ENCODE peak calls at places on chromosomes 5 and 9, in eight cellular contexts. L, X, G, R, Y, M, I and S are unnamed samples.

GRCh38 chr5:108129129-108129528 is 252.8 kb downstream of the FBXL17 start:
- DNase-seq in R (no peak), G (no peak), L (no peak), M (no peak), Y (no peak), I (no peak), X (no peak), S (no peak)

GRCh38 chr5:144333336-144333920 is 162.8 kb downstream of the KCTD16 start:
- DNase-seq in X (no peak), G (no peak), M (no peak), R (no peak), Y (no peak), L (peak), I (no peak), S (no peak)

GRCh38 chr5:82792001-82792615 is 285.1 kb downstream of the TMEM167A start:
- DNase-seq in Y (no peak), G (no peak), I (no peak), M (no peak), R (no peak), L (no peak), X (no peak), S (no peak)

GRCh38 chr9:136960212-136960937 is 8.3 kb downstream of the LCN12 start:
- DNase-seq in R (no peak), L (no peak), Y (no peak), M (no peak), G (no peak), I (no peak), X (no peak), S (no peak)

GRCh38 chr5:177982072-177982727 is 13.8 kb downstream of the PROP1 start:
- DNase-seq in G (no peak), I (no peak), M (peak), Y (peak), R (no peak), L (peak), X (no peak), S (no peak)

GRCh38 chr5:59543826-59544442 is 349.6 kb downstream of the PDE4D start:
- DNase-seq in G (no peak), X (peak), M (no peak), Y (no peak), R (no peak), L (no peak), I (no peak), S (no peak)

GRCh38 chr5:174065528-174066189 is 20.2 kb downstream of the NSG2 start:
- DNase-seq in I (no peak), Y (peak), L (no peak), G (no peak), R (no peak), M (no peak), X (no peak), S (no peak)

GRCh38 chr9:8331507-8331906 is 531.9 kb upstream of the DMAC1 start:
- DNase-seq in G (peak), Y (no peak), M (no peak), I (no peak), L (no peak), R (no peak), X (no peak), S (no peak)

GRCh38 chr5:125390316-125390715 is 643.9 kb upstream of the ZNF608 start:
- DNase-seq in L (no peak), I (no peak), Y (no peak), G (no peak), R (no peak), X (no peak), M (no peak), S (no peak)

GRCh38 chr9:5596173-5596572 is 32.7 kb upstream of the RIC1 start:
- DNase-seq in Y (no peak), L (peak), R (no peak), M (no peak), X (no peak), I (no peak), G (no peak), S (no peak)

GRCh38 chr9:69431203-69431602 is 106.2 kb downstream of the ENTREP1 start:
- DNase-seq in G (no peak), Y (no peak), R (no peak), M (no peak), X (no peak), L (no peak), I (no peak), S (no peak)

GRCh38 chr5:32217886-32218396 is 43.8 kb upstream of the GOLPH3 start:
- DNase-seq in I (no peak), M (peak), R (no peak), Y (no peak), L (peak), X (no peak), G (no peak), S (no peak)

GRCh38 chr5:73706963-73707362 is 81.0 kb downstream of the ARHGEF28 start:
- DNase-seq in R (no peak), M (no peak), I (no peak), G (no peak), L (no peak), X (no peak), Y (no peak), S (no peak)

GRCh38 chr5:66701244-66701643 is 105.1 kb downstream of the MAST4 start:
- DNase-seq in G (no peak), I (no peak), Y (no peak), M (peak), X (no peak), R (no peak), L (peak), S (no peak)

GRCh38 chr5:15234366-15234765 is 265.6 kb upstream of the FBXL7 start:
- DNase-seq in X (no peak), L (no peak), M (no peak), R (no peak), I (no peak), G (no peak), Y (no peak), S (no peak)

GRCh38 chr9:121852241-121852640 is 200.8 kb downstream of the DAB2IP start:
- DNase-seq in R (no peak), G (no peak), Y (no peak), I (no peak), X (no peak), L (no peak), M (no peak), S (no peak)

GRCh38 chr9:72751541-72751940 is 201.3 kb downstream of the ALDH1A1 start:
- DNase-seq in I (no peak), M (no peak), X (no peak), L (no peak), Y (no peak), G (no peak), R (no peak), S (no peak)

GRCh38 chr9:104899759-104900247 is 28.2 kb downstream of the ABCA1 start:
- DNase-seq in L (no peak), M (no peak), I (no peak), X (no peak), G (no peak), Y (no peak), R (no peak), S (no peak)

GRCh38 chr5:55231476-55232193 is 1.8 kb downstream of the CCNO start:
- DNase-seq in L (no peak), G (peak), Y (no peak), X (no peak), M (no peak), R (no peak), I (no peak), S (peak)

DNA sequence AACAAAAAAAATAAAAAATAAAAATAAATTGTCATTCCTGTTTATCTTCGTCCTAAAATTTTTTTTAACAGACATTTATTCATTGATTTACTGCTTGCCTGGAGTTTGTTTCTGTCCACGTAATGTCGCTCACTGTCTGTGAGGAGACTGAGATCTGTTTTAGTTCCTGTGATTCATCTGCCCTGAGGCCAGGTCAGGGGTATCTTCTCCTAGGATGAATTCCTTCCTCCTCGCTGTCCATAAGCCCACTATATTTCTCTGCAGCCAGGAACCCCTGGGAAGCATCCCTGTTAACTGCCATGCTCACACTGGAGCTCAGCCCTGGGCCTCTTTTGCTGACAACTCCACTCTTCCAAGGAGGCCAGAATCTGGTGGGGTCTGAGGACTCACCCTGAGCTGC is 682.0 kb downstream of the MTRR start:
- DNase-seq in L (no peak), M (no peak), R (no peak), Y (no peak), X (no peak), G (no peak), I (no peak), S (no peak)
- TF ChIP-seq CTCF in L (no peak), M (no peak), R (no peak), Y (no peak), X (no peak), G (no peak), I (no peak), S (no peak)

GRCh38 chr5:119465640-119466039 is 13.3 kb downstream of the HSD17B4 start:
- DNase-seq in G (no peak), R (no peak), Y (no peak), X (no peak), M (no peak), L (no peak), I (no peak), S (no peak)

GRCh38 chr5:119470105-119470763 is 17.9 kb downstream of the HSD17B4 start:
- DNase-seq in R (no peak), I (no peak), L (peak), X (no peak), M (no peak), Y (no peak), G (no peak), S (no peak)

GRCh38 chr5:119468286-119468685 is 16.0 kb downstream of the HSD17B4 start:
- DNase-seq in G (no peak), M (peak), I (no peak), R (no peak), X (no peak), L (no peak), Y (no peak), S (no peak)

GRCh38 chr5:119473241-119473640 is 20.9 kb downstream of the HSD17B4 start:
- DNase-seq in Y (no peak), L (no peak), R (no peak), G (no peak), I (no peak), X (no peak), M (no peak), S (no peak)

GRCh38 chr5:119470851-119471451 is 18.7 kb downstream of the HSD17B4 start:
- DNase-seq in Y (no peak), R (no peak), M (peak), I (no peak), X (no peak), L (peak), G (no peak), S (no peak)
- TF ChIP-seq CTCF in Y (peak), R (peak), M (peak), I (peak), X (peak), L (peak), G (peak), S (peak)

GRCh38 chr5:68659876-68660275 is 433.9 kb upstream of the SLC30A5 start:
- DNase-seq in R (no peak), Y (no peak), X (no peak), L (no peak), G (no peak), M (no peak), I (no peak), S (no peak)

GRCh38 chr5:68658810-68659372 is 434.9 kb upstream of the SLC30A5 start:
- DNase-seq in I (no peak), G (no peak), L (no peak), Y (no peak), X (no peak), R (no peak), M (no peak), S (no peak)

GRCh38 chr5:68662804-68663307 is 431.0 kb upstream of the SLC30A5 start:
- DNase-seq in Y (no peak), R (no peak), M (no peak), G (no peak), I (no peak), X (no peak), L (no peak), S (no peak)

GRCh38 chr5:68656936-68657857 is 436.6 kb upstream of the SLC30A5 start:
- DNase-seq in G (no peak), Y (no peak), I (no peak), R (no peak), L (peak), M (no peak), X (no peak), S (no peak)

DNA sequence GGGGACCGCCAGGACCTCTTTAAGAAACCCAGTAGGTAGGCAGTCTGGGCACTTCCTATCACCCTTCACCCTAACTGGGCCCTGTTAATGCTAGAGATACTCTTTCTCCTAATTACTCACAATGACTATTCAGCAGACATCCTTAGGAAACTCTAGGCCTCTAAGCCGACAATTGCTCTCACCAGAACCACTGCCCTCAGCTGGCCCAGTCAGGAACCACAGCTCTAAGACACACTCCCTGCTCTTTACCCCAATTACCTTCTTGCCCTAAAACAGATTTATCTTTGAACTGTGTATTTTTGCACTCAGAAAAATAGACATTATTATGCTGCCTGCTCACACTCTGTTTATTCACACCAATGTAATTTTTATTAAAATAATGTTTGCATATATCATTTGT is 432.6 kb upstream of the SLC30A5 start:
- DNase-seq in L (peak), I (no peak), X (no peak), R (no peak), G (no peak), M (peak), Y (peak), S (no peak)
- TF ChIP-seq CTCF in L (peak), I (peak), X (peak), R (no peak), G (peak), M (peak), Y (peak), S (peak)

DNA sequence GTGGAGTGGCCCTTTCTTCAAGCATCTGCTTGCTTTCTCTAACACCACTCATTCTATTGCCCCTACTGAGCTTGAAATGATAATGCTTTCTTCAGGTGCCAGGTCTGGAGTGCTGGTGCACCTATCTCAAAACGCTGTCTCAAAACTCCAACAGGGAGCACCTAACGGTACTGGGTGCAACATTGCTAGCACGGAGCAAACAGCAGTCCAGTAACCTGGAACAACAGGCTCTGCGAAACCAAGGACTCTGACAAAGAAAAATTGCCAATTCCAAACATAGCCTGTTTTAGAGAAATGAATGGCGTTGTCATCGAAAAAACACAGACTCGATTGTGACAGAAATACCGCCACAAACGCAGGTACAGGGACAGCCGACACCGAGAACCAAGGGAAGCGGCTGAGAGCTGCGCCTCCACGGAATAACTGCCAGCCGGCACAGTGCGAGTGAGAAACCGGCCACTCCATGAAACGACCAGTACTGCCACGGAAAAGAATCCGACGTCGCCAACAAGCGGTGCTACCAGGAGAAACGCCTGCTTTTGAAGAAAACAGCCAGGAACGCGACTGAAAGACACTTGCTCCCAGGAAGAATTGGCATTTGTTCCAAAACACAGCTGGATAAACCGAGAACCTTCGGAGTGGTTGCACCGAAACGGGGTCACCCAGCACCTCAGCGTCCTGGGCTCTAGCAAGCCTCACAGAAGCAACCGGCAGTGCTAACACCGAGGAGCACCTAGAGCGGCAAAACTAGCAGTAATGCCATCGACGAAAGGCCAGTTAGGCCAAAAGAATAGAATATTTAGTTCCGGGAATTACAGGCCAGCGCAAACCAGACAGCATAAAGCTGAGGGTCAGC is 3.0 kb downstream of the ANXA2R start:
- DNase-seq in G (no peak), M (no peak), Y (no peak), L (no peak), X (no peak), R (no peak), I (peak), S (no peak)
- TF ChIP-seq CTCF in G (no peak), M (no peak), Y (no peak), L (no peak), X (no peak), R (no peak), I (no peak), S (no peak)

GRCh38 chr5:61686491-61687257 is 354.6 kb downstream of the ZSWIM6 start:
- DNase-seq in I (no peak), R (no peak), Y (no peak), X (no peak), L (no peak), G (no peak), M (no peak), S (no peak)

GRCh38 chr5:61683926-61684325 is 351.9 kb downstream of the ZSWIM6 start:
- DNase-seq in L (no peak), Y (no peak), I (no peak), G (no peak), X (no peak), R (no peak), M (no peak), S (no peak)

GRCh38 chr5:61687371-61687770 is 355.3 kb downstream of the ZSWIM6 start:
- DNase-seq in Y (no peak), L (no peak), R (no peak), M (no peak), I (no peak), X (no peak), G (no peak), S (no peak)
- TF ChIP-seq CTCF in Y (no peak), L (no peak), R (no peak), M (no peak), I (no peak), X (no peak), G (no peak), S (no peak)

DNA sequence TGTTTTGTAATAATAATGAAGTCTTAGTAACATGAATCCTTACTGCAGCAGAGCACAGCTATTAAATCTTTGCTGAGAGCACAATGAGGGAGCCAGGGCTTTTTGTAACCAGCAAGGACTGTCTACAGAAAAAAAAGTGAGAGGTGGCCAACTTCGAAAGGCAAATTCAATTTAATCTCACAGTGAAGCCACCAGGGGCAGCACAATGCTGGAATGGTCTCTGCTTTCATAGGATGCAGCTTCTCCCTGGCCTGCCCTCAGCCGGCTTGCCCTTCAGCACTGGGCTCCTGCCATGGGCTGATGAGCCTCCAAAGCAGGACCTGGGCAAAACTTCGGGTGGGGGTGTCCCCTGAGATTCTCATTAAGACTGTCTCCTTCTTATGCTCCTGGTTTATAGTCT is 134.3 kb downstream of the GNAQ start:
- DNase-seq in I (no peak), M (peak), Y (no peak), G (no peak), X (no peak), L (peak), R (no peak), S (no peak)
- TF ChIP-seq CTCF in I (peak), M (peak), Y (no peak), G (peak), X (peak), L (no peak), R (no peak), S (peak)